ENCODE peak calls at places on chromosomes 3 and 15, in ten cellular contexts. One of them, this sample, is unnamed.

GRCh38 chr15:79837846-79838245 is 59.0 kb downstream of the MTHFS start:
- DNase-seq in kidney: no peak
- DNase-seq in stimulated activated naive B cell treated with anti-CD40 and anti-IgM and Interleukin-4, amounts not matched to agents 10 μg/mL and 1 μg/mL and 100 μg/mL, for 72 hours: no peak
- DNase-seq in adrenal gland: no peak
- DNase-seq in renal cortical epithelial cell: peak; percentile 8
- DNase-seq in NAMALWA: no peak
- DNase-seq in CD8-positive, alpha-beta T cell: no peak
- DNase-seq in activated T-cell treated with anti-CD3 and anti-CD28 coated beads for 1 hour: no peak
- DNase-seq in AG09309: no peak
- DNase-seq in BJ: no peak
- DNase-seq in this sample: no peak

GRCh38 chr3:111667170-111667569 is 72.0 kb upstream of the ZBED2 start:
- DNase-seq in kidney: no peak
- DNase-seq in stimulated activated naive B cell treated with anti-CD40 and anti-IgM and Interleukin-4, amounts not matched to agents 10 μg/mL and 1 μg/mL and 100 μg/mL, for 72 hours: no peak
- DNase-seq in adrenal gland: no peak
- DNase-seq in renal cortical epithelial cell: no peak
- DNase-seq in NAMALWA: no peak
- DNase-seq in CD8-positive, alpha-beta T cell: no peak
- DNase-seq in activated T-cell treated with anti-CD3 and anti-CD28 coated beads for 1 hour: no peak
- DNase-seq in AG09309: no peak
- DNase-seq in BJ: no peak
- DNase-seq in this sample: no peak

GRCh38 chr3:25573386-25574171 is 91.1 kb downstream of the TOP2B start:
- DNase-seq in kidney: no peak
- DNase-seq in stimulated activated naive B cell treated with anti-CD40 and anti-IgM and Interleukin-4, amounts not matched to agents 10 μg/mL and 1 μg/mL and 100 μg/mL, for 72 hours: no peak
- DNase-seq in adrenal gland: no peak
- DNase-seq in renal cortical epithelial cell: no peak
- DNase-seq in NAMALWA: no peak
- DNase-seq in CD8-positive, alpha-beta T cell: no peak
- DNase-seq in activated T-cell treated with anti-CD3 and anti-CD28 coated beads for 1 hour: no peak
- DNase-seq in AG09309: no peak
- DNase-seq in BJ: peak; percentile 57
- DNase-seq in this sample: no peak

GRCh38 chr3:83706669-83707068 is 1252.1 kb upstream of the CADM2 start:
- DNase-seq in kidney: no peak
- DNase-seq in stimulated activated naive B cell treated with anti-CD40 and anti-IgM and Interleukin-4, amounts not matched to agents 10 μg/mL and 1 μg/mL and 100 μg/mL, for 72 hours: no peak
- DNase-seq in adrenal gland: no peak
- DNase-seq in renal cortical epithelial cell: no peak
- DNase-seq in NAMALWA: no peak
- DNase-seq in CD8-positive, alpha-beta T cell: no peak
- DNase-seq in activated T-cell treated with anti-CD3 and anti-CD28 coated beads for 1 hour: no peak
- DNase-seq in AG09309: no peak
- DNase-seq in BJ: no peak
- DNase-seq in this sample: no peak

GRCh38 chr15:98671060-98672008 is 23.0 kb downstream of the IGF1R start:
- DNase-seq in kidney: no peak
- DNase-seq in stimulated activated naive B cell treated with anti-CD40 and anti-IgM and Interleukin-4, amounts not matched to agents 10 μg/mL and 1 μg/mL and 100 μg/mL, for 72 hours: no peak
- DNase-seq in adrenal gland: no peak
- DNase-seq in renal cortical epithelial cell: peak; percentile 85
- DNase-seq in NAMALWA: no peak
- DNase-seq in CD8-positive, alpha-beta T cell: no peak
- DNase-seq in activated T-cell treated with anti-CD3 and anti-CD28 coated beads for 1 hour: no peak
- DNase-seq in AG09309: no peak
- DNase-seq in BJ: no peak
- DNase-seq in this sample: no peak

GRCh38 chr3:187519428-187519890 is 150.7 kb downstream of the SST start:
- DNase-seq in kidney: no peak
- DNase-seq in stimulated activated naive B cell treated with anti-CD40 and anti-IgM and Interleukin-4, amounts not matched to agents 10 μg/mL and 1 μg/mL and 100 μg/mL, for 72 hours: no peak
- DNase-seq in adrenal gland: no peak
- DNase-seq in renal cortical epithelial cell: peak; percentile 30
- DNase-seq in NAMALWA: no peak
- DNase-seq in CD8-positive, alpha-beta T cell: no peak
- DNase-seq in activated T-cell treated with anti-CD3 and anti-CD28 coated beads for 1 hour: no peak
- DNase-seq in AG09309: peak; percentile 20
- DNase-seq in BJ: peak; percentile 38
- DNase-seq in this sample: no peak

GRCh38 chr3:45684327-45684892 is 4.8 kb upstream of the SACM1L start:
- DNase-seq in kidney: no peak
- DNase-seq in stimulated activated naive B cell treated with anti-CD40 and anti-IgM and Interleukin-4, amounts not matched to agents 10 μg/mL and 1 μg/mL and 100 μg/mL, for 72 hours: no peak
- DNase-seq in adrenal gland: no peak
- DNase-seq in renal cortical epithelial cell: no peak
- DNase-seq in NAMALWA: no peak
- DNase-seq in CD8-positive, alpha-beta T cell: no peak
- DNase-seq in activated T-cell treated with anti-CD3 and anti-CD28 coated beads for 1 hour: no peak
- DNase-seq in AG09309: no peak
- DNase-seq in BJ: no peak
- DNase-seq in this sample: no peak

GRCh38 chr3:51706788-51707731 is at the start of gene GRM2:
- DNase-seq in kidney: peak; percentile 92
- DNase-seq in stimulated activated naive B cell treated with anti-CD40 and anti-IgM and Interleukin-4, amounts not matched to agents 10 μg/mL and 1 μg/mL and 100 μg/mL, for 72 hours: no peak
- DNase-seq in adrenal gland: peak; percentile 87
- DNase-seq in renal cortical epithelial cell: peak; percentile 60
- DNase-seq in NAMALWA: no peak
- DNase-seq in CD8-positive, alpha-beta T cell: no peak
- DNase-seq in activated T-cell treated with anti-CD3 and anti-CD28 coated beads for 1 hour: no peak
- DNase-seq in AG09309: no peak
- DNase-seq in BJ: peak; percentile 8
- DNase-seq in this sample: peak; percentile 69

GRCh38 chr3:72665701-72666443 is 182.4 kb downstream of the SHQ1 start:
- DNase-seq in kidney: no peak
- DNase-seq in stimulated activated naive B cell treated with anti-CD40 and anti-IgM and Interleukin-4, amounts not matched to agents 10 μg/mL and 1 μg/mL and 100 μg/mL, for 72 hours: peak; percentile 23
- DNase-seq in adrenal gland: peak; percentile 54
- DNase-seq in renal cortical epithelial cell: no peak
- DNase-seq in NAMALWA: peak; percentile 35
- DNase-seq in CD8-positive, alpha-beta T cell: peak; percentile 64
- DNase-seq in activated T-cell treated with anti-CD3 and anti-CD28 coated beads for 1 hour: peak; percentile 57
- DNase-seq in AG09309: no peak
- DNase-seq in BJ: no peak
- DNase-seq in this sample: no peak

GRCh38 chr3:27090265-27091041 is 278.7 kb downstream of the NEK10 start:
- DNase-seq in kidney: no peak
- DNase-seq in stimulated activated naive B cell treated with anti-CD40 and anti-IgM and Interleukin-4, amounts not matched to agents 10 μg/mL and 1 μg/mL and 100 μg/mL, for 72 hours: no peak
- DNase-seq in adrenal gland: no peak
- DNase-seq in renal cortical epithelial cell: no peak
- DNase-seq in NAMALWA: no peak
- DNase-seq in CD8-positive, alpha-beta T cell: no peak
- DNase-seq in activated T-cell treated with anti-CD3 and anti-CD28 coated beads for 1 hour: no peak
- DNase-seq in AG09309: no peak
- DNase-seq in BJ: no peak
- DNase-seq in this sample: no peak

GRCh38 chr3:115855911-115856310 is 232.6 kb downstream of the GAP43 start:
- DNase-seq in kidney: no peak
- DNase-seq in stimulated activated naive B cell treated with anti-CD40 and anti-IgM and Interleukin-4, amounts not matched to agents 10 μg/mL and 1 μg/mL and 100 μg/mL, for 72 hours: no peak
- DNase-seq in adrenal gland: no peak
- DNase-seq in renal cortical epithelial cell: no peak
- DNase-seq in NAMALWA: no peak
- DNase-seq in CD8-positive, alpha-beta T cell: no peak
- DNase-seq in activated T-cell treated with anti-CD3 and anti-CD28 coated beads for 1 hour: no peak
- DNase-seq in AG09309: peak; percentile 23
- DNase-seq in BJ: no peak
- DNase-seq in this sample: no peak

GRCh38 chr3:125055913-125056705 is at the start of gene HEG1:
- DNase-seq in kidney: peak; percentile 96
- DNase-seq in stimulated activated naive B cell treated with anti-CD40 and anti-IgM and Interleukin-4, amounts not matched to agents 10 μg/mL and 1 μg/mL and 100 μg/mL, for 72 hours: peak; percentile 60
- DNase-seq in adrenal gland: peak; percentile 93
- DNase-seq in renal cortical epithelial cell: peak; percentile 19
- DNase-seq in NAMALWA: peak; percentile 75
- DNase-seq in CD8-positive, alpha-beta T cell: peak; percentile 77
- DNase-seq in activated T-cell treated with anti-CD3 and anti-CD28 coated beads for 1 hour: peak; percentile 65
- DNase-seq in AG09309: peak; percentile 24
- DNase-seq in BJ: peak; percentile 47
- DNase-seq in this sample: peak; percentile 95

GRCh38 chr3:161471211-161471610 is 25.4 kb upstream of the OTOL1 start:
- DNase-seq in kidney: no peak
- DNase-seq in stimulated activated naive B cell treated with anti-CD40 and anti-IgM and Interleukin-4, amounts not matched to agents 10 μg/mL and 1 μg/mL and 100 μg/mL, for 72 hours: no peak
- DNase-seq in adrenal gland: no peak
- DNase-seq in renal cortical epithelial cell: no peak
- DNase-seq in NAMALWA: no peak
- DNase-seq in CD8-positive, alpha-beta T cell: no peak
- DNase-seq in activated T-cell treated with anti-CD3 and anti-CD28 coated beads for 1 hour: no peak
- DNase-seq in AG09309: no peak
- DNase-seq in BJ: no peak
- DNase-seq in this sample: no peak

GRCh38 chr3:48440590-48440958 is 517 bp downstream of the TMA7 start:
- DNase-seq in kidney: peak; percentile 66
- DNase-seq in stimulated activated naive B cell treated with anti-CD40 and anti-IgM and Interleukin-4, amounts not matched to agents 10 μg/mL and 1 μg/mL and 100 μg/mL, for 72 hours: no peak
- DNase-seq in adrenal gland: peak; percentile 45
- DNase-seq in renal cortical epithelial cell: no peak
- DNase-seq in NAMALWA: no peak
- DNase-seq in CD8-positive, alpha-beta T cell: no peak
- DNase-seq in activated T-cell treated with anti-CD3 and anti-CD28 coated beads for 1 hour: no peak
- DNase-seq in AG09309: no peak
- DNase-seq in BJ: no peak
- DNase-seq in this sample: no peak

GRCh38 chr15:70855764-70856163 is 1.8 kb upstream of the LARP6 start:
- DNase-seq in kidney: no peak
- DNase-seq in stimulated activated naive B cell treated with anti-CD40 and anti-IgM and Interleukin-4, amounts not matched to agents 10 μg/mL and 1 μg/mL and 100 μg/mL, for 72 hours: no peak
- DNase-seq in adrenal gland: no peak
- DNase-seq in renal cortical epithelial cell: no peak
- DNase-seq in NAMALWA: no peak
- DNase-seq in CD8-positive, alpha-beta T cell: no peak
- DNase-seq in activated T-cell treated with anti-CD3 and anti-CD28 coated beads for 1 hour: no peak
- DNase-seq in AG09309: no peak
- DNase-seq in BJ: no peak
- DNase-seq in this sample: no peak